ENCODE peak calls at places on chromosomes 3 and 15, in eight cellular contexts. S is NCI-H446 treated with DMSO at 0.1 percent for 48 hours; F is IMR-90; H is GM23248; G is ascending aorta; Y is stimulated activated CD4-positive, alpha-beta T cell treated with anti-CD3 and anti-CD28 coated beads, Interleukin-15, amount 100 ng/mL, for 1 hour; V is C1 segment of cervical spinal cord; O is NCI-H82. J is an unnamed sample.

GRCh38 chr3:100257601-100258000 is 3.2 kb upstream of the TBC1D23 start:
- DNase-seq in V (no peak), O (peak), H (peak), Y (no peak), F (peak), S (no peak), G (no peak), J (peak)

GRCh38 chr3:21621396-21621695 is 129.7 kb downstream of the ZNF385D start:
- DNase-seq in Y (no peak), H (peak), O (no peak), F (peak), G (no peak), S (no peak), V (no peak), J (peak)

GRCh38 chr15:33912326-33912725 is 56.0 kb upstream of the CHRM5 start:
- DNase-seq in G (no peak), S (no peak), F (no peak), Y (no peak), H (no peak), V (no peak), O (no peak), J (no peak)

GRCh38 chr3:144760831-144761230 is 789.2 kb downstream of the DIPK2A start:
- DNase-seq in V (no peak), H (no peak), G (no peak), Y (no peak), O (peak), S (no peak), F (no peak), J (no peak)

GRCh38 chr3:158727499-158728377 is 4.5 kb downstream of the RARRES1 start:
- DNase-seq in V (peak), O (peak), S (peak), G (no peak), H (peak), F (peak), Y (no peak), J (peak)

GRCh38 chr15:45573961-45574629 is 13.1 kb upstream of the BLOC1S6 start:
- DNase-seq in S (no peak), V (no peak), G (no peak), Y (no peak), O (peak), H (peak), F (no peak), J (peak)

GRCh38 chr15:89161666-89162065 is 59.7 kb downstream of the RLBP1 start:
- DNase-seq in G (no peak), F (no peak), V (no peak), Y (no peak), S (no peak), H (no peak), O (no peak), J (no peak)

GRCh38 chr3:38138347-38139190 is at the start of gene MYD88:
- DNase-seq in H (peak), F (peak), G (peak), V (peak), Y (peak), S (no peak), O (peak), J (peak)

GRCh38 chr15:47383102-47383501 is 334.2 kb upstream of the SEMA6D start:
- DNase-seq in O (peak), H (no peak), S (no peak), Y (no peak), G (no peak), V (no peak), F (no peak), J (no peak)

GRCh38 chr3:185847506-185847905 is 22.7 kb upstream of the IGF2BP2 start:
- DNase-seq in S (no peak), V (no peak), Y (no peak), H (no peak), G (no peak), F (no peak), O (no peak), J (no peak)

GRCh38 chr15:93291380-93291779 is 202.4 kb upstream of the RGMA start:
- DNase-seq in V (no peak), O (no peak), G (no peak), H (no peak), Y (no peak), S (no peak), F (no peak), J (no peak)

GRCh38 chr3:57646723-57647122 is 46.2 kb downstream of the DENND6A start:
- DNase-seq in S (no peak), O (no peak), G (no peak), F (peak), H (peak), V (no peak), Y (no peak), J (peak)

GRCh38 chr3:143600762-143601161 is 247.5 kb downstream of the SLC9A9 start:
- DNase-seq in V (no peak), S (no peak), G (no peak), Y (no peak), H (no peak), O (no peak), F (no peak), J (no peak)

GRCh38 chr3:12501360-12502020 is 17.2 kb downstream of the TSEN2 start:
- DNase-seq in H (peak), G (no peak), F (peak), S (no peak), V (no peak), O (no peak), Y (no peak), J (no peak)

GRCh38 chr15:39593071-39594055 is 12.5 kb downstream of the THBS1 start:
- DNase-seq in G (no peak), Y (no peak), F (peak), O (no peak), V (no peak), H (peak), S (no peak), J (no peak)

GRCh38 chr15:40743466-40743865 is 11.6 kb downstream of the RMDN3 start:
- DNase-seq in O (no peak), F (no peak), S (no peak), H (no peak), G (no peak), V (no peak), Y (no peak), J (no peak)

GRCh38 chr3:112767177-112767576 is 79.5 kb downstream of the CD200R1L start:
- DNase-seq in O (no peak), F (no peak), H (no peak), S (no peak), V (no peak), Y (no peak), G (no peak), J (no peak)

GRCh38 chr3:11290743-11291680 is 18.8 kb downstream of the ATG7 start:
- DNase-seq in Y (no peak), V (no peak), O (no peak), G (no peak), H (peak), S (no peak), F (peak), J (no peak)

GRCh38 chr3:123422457-123422856 is 26.4 kb downstream of the ADCY5 start:
- DNase-seq in V (no peak), H (no peak), O (no peak), F (no peak), S (no peak), G (no peak), Y (no peak), J (peak)

GRCh38 chr3:159821737-159822136 is 166.9 kb upstream of the IL12A start:
- DNase-seq in S (no peak), G (no peak), O (no peak), Y (no peak), F (no peak), H (peak), V (no peak), J (no peak)

GRCh38 chr3:113531826-113532697 is at the start of gene SIDT1:
- DNase-seq in F (no peak), V (no peak), G (no peak), O (no peak), S (no peak), Y (peak), H (peak), J (peak)

GRCh38 chr3:119062892-119063291 is 28.2 kb upstream of the IGSF11 start:
- DNase-seq in G (no peak), H (no peak), F (no peak), O (no peak), Y (no peak), S (no peak), V (no peak), J (no peak)

GRCh38 chr3:187066228-187066995 is 72.9 kb downstream of the RPL39L start:
- DNase-seq in H (peak), V (no peak), S (no peak), F (peak), G (no peak), O (peak), Y (peak), J (peak)

GRCh38 chr3:105965384-105965783 is 96.6 kb upstream of the CBLB start:
- DNase-seq in O (no peak), Y (no peak), V (no peak), H (peak), S (peak), F (peak), G (no peak), J (no peak)

GRCh38 chr3:67362686-67363085 is 291.7 kb downstream of the SUCLG2 start:
- DNase-seq in H (no peak), V (no peak), S (no peak), Y (no peak), G (no peak), F (peak), O (no peak), J (peak)

GRCh38 chr3:45987368-45988099 is 8.1 kb downstream of the FYCO1 start:
- DNase-seq in S (no peak), Y (no peak), H (peak), G (no peak), F (peak), V (peak), O (no peak), J (no peak)

GRCh38 chr15:90294601-90295269 is 29.3 kb downstream of the NGRN start:
- DNase-seq in Y (no peak), G (no peak), S (no peak), O (peak), H (peak), V (no peak), F (no peak), J (no peak)

J was measured in mesendoderm.